ENCODE peak calls at places on chromosomes 3 and 15, in five cellular contexts. L is HepG2, H is lower lobe of right lung, A is body of pancreas, Z is PC-9. W is an unnamed sample.
A peak's percentile ranks its signal among the peaks of the same experiment; 100 is the strongest.

GRCh38 chr15:28123408-28124023 is 24.4 kb upstream of the OCA2 start:
- DNase-seq in L (peak; percentile 57), Z (peak; percentile 68), H (peak; percentile 68), A (peak; percentile 90), W (peak; percentile 72)

GRCh38 chr15:73965094-73965729 is 26.9 kb downstream of the STOML1 start:
- DNase-seq in H (no peak), A (no peak), L (no peak), Z (no peak), W (no peak)

GRCh38 chr15:80971143-80971542 is 18.5 kb downstream of the MESD start:
- DNase-seq in Z (no peak), A (no peak), L (no peak), H (no peak), W (no peak)

GRCh38 chr15:42137461-42138261 is 18.8 kb downstream of the PLA2G4F start:
- DNase-seq in Z (no peak), A (peak; percentile 50), H (no peak), L (peak; percentile 48), W (no peak)

GRCh38 chr3:24086597-24087369 is 141.7 kb downstream of the NR1D2 start:
- DNase-seq in H (no peak), L (peak; percentile 16), A (no peak), Z (no peak), W (no peak)

GRCh38 chr3:8451696-8452095 is 49.9 kb upstream of the LMCD1 start:
- DNase-seq in Z (no peak), H (no peak), A (no peak), L (no peak), W (no peak)

GRCh38 chr3:111072016-111072891 is 638 bp downstream of the NECTIN3 start:
- DNase-seq in H (peak; percentile 50), Z (peak; percentile 53), A (peak; percentile 39), L (peak; percentile 5), W (peak; percentile 65)

GRCh38 chr15:92079047-92079446 is 225.5 kb downstream of the SLCO3A1 start:
- DNase-seq in Z (no peak), A (no peak), L (peak; percentile 15), H (no peak), W (no peak)

GRCh38 chr3:15262021-15262420 is 56.0 kb downstream of the CAPN7 start:
- DNase-seq in Z (no peak), A (no peak), H (no peak), L (no peak), W (no peak)

GRCh38 chr3:156217674-156218352 is 97.4 kb downstream of the KCNAB1 start:
- DNase-seq in A (no peak), L (no peak), Z (peak; percentile 32), H (no peak), W (no peak)

GRCh38 chr3:128203171-128203570 is 49.9 kb downstream of the EEFSEC start:
- DNase-seq in Z (no peak), H (no peak), L (no peak), A (no peak), W (no peak)

GRCh38 chr3:37559461-37559860 is 302.2 kb upstream of the CTDSPL start:
- DNase-seq in L (no peak), Z (no peak), A (no peak), H (no peak), W (no peak)

GRCh38 chr15:69031013-69032001 is 16.8 kb downstream of the NOX5 start:
- DNase-seq in L (no peak), A (peak; percentile 35), Z (peak; percentile 68), H (peak; percentile 78), W (peak; percentile 52)

GRCh38 chr15:48748535-48748934 is 62.3 kb downstream of the CEP152 start:
- DNase-seq in A (no peak), Z (no peak), H (no peak), L (no peak), W (no peak)

GRCh38 chr3:25088284-25088683 is 339.8 kb upstream of the RARB start:
- DNase-seq in Z (no peak), A (no peak), L (no peak), H (no peak), W (no peak)

GRCh38 chr3:157313186-157313585 is 123.5 kb upstream of the PTX3 start:
- DNase-seq in H (no peak), A (no peak), Z (no peak), L (no peak), W (no peak)

GRCh38 chr15:36323607-36324006 is 255.8 kb upstream of the CDIN1 start:
- DNase-seq in L (no peak), H (no peak), Z (no peak), A (no peak), W (no peak)

GRCh38 chr3:123122525-123123315 is 55.9 kb downstream of the PDIA5 start:
- DNase-seq in A (no peak), H (no peak), Z (no peak), L (peak; percentile 18), W (no peak)

GRCh38 chr3:46480481-46481195 is 15.9 kb upstream of the LTF start:
- DNase-seq in H (no peak), A (no peak), Z (no peak), L (no peak), W (no peak)

GRCh38 chr3:67640023-67640660 is 14.3 kb downstream of the SUCLG2 start:
- DNase-seq in Z (no peak), A (no peak), L (no peak), H (no peak), W (no peak)

GRCh38 chr3:107790612-107791011 is 267.9 kb downstream of the BBX start:
- DNase-seq in Z (no peak), A (no peak), H (no peak), L (no peak), W (no peak)

GRCh38 chr3:123375014-123375940 is 73.6 kb downstream of the ADCY5 start:
- DNase-seq in A (no peak), H (no peak), L (no peak), Z (no peak), W (no peak)

GRCh38 chr3:105032541-105032940 is 334.2 kb upstream of the ALCAM start:
- DNase-seq in A (peak; percentile 38), Z (no peak), L (no peak), H (no peak), W (peak; percentile 49)

GRCh38 chr15:31149987-31150386 is 48.5 kb upstream of the TRPM1 start:
- DNase-seq in A (no peak), L (no peak), H (no peak), Z (no peak), W (no peak)
- H3K27me3 ChIP-seq in A (no peaks in the 10 kb centered on the region), L (no peaks in the 10 kb centered on the region), H (no peaks in the 10 kb centered on the region), Z (peaks cover 51% of the 10 kb centered on the region), W (no peaks in the 10 kb centered on the region)

DNA sequence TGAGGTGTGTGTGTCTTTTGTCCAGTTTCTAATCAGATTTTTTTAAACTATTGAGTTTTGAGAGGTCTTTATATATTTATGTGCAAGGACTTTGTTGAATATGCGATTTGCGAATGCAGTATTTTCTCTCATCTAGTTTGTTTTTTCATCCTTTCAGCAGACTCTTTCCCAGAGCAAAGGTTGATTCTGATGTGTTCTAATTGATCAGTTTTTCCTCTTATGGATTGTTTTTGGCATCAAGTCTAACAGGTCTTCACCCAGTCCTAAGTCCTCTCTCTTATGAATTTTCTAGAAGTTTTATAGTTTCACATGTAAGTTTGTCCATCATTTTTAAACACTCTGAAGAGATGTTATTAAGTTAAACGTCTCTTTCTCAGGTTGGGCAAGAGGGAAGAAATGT is 17.8 kb upstream of the TJP1 start:
- DNase-seq in A (no peak), Z (no peak), L (no peak), H (no peak), W (no peak)
- H3K4me3 ChIP-seq in A (no peak overlapping the region), Z (no peak overlapping the region), L (no peak overlapping the region), H (no peak overlapping the region), W (no peak overlapping the region)

DNA sequence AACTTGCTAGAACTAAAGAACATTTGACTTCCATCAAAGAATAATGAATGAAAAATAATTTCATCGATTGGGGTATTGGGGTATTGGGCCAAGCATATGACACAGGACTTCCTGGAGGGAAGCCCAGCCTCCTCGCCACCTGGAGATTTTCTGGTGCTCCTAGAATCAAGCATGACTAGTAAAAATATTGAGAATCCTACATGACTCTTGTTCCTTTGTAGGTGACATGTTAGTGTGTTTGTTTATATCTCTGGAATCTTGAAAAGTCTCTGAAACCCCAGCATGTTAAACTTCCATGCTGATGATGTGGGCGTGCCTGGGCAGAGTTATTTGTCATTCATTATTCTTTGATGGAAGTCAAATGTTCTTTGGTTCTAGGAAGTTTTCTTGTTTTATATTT is 90.1 kb upstream of the EPHB3 start:
- DNase-seq in Z (no peak), A (no peak), H (no peak), L (no peak), W (no peak)
- H3K27me3 ChIP-seq in Z (peaks cover 55% of the 10 kb centered on the region), A (peaks cover 3% of the 10 kb centered on the region), H (peaks cover 6% of the 10 kb centered on the region), L (peaks cover 29% of the 10 kb centered on the region), W (peaks cover 4% of the 10 kb centered on the region)

GRCh38 chr3:138348107-138348949 is at the start of gene MRAS:
- DNase-seq in Z (peak; percentile 72), H (peak; percentile 87), L (peak; percentile 59), A (peak; percentile 77), W (peak; percentile 34)

GRCh38 chr3:138348950-138349739 is 766 bp downstream of the MRAS start:
- DNase-seq in H (no peak), A (no peak), Z (no peak), L (peak; percentile 29), W (no peak)

GRCh38 chr3:138351151-138351550 is 2.8 kb downstream of the MRAS start:
- DNase-seq in Z (no peak), A (no peak), H (no peak), L (no peak), W (no peak)

GRCh38 chr3:138351916-138352555 is 3.7 kb downstream of the MRAS start:
- DNase-seq in H (no peak), A (no peak), L (no peak), Z (no peak), W (no peak)

DNA sequence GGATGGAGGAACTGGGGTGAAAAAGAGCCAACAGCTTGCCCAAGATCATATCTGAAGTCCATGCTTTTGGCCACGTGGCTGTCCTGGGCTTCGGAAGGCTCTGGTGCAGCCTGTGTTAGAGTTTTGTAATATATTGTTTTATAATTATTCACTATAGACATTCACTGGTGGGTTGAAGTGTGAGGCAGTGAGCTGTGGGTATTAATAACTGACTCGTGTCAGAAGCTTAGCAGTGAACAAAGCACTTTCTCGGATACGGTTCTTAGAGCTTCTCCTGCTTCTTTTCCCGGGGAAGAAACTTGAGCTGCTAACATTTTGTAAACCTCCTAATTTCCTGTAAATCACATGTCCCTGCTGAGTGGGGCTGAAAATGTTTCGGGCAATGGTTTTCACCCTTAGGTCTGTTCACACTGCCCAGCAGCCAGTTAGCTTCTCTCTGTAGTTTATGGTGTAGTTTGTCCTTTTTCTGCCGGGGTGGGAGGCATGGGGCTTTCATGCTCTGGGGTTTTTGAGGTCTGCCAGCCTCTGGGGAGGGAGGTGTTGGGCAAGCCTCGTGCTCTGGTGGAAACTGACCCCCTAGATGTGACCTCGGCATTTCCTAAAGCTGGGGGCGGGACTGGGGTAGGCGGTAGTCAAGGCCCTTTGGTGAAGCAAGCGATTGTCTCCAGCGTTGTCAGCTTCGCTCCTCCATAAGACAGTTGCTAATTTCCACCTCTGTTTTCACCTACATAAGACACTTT is 1.7 kb downstream of the MRAS start:
- DNase-seq in Z (no peak), A (no peak), H (peak; percentile 70), L (peak; percentile 43), W (no peak)
- H3K4me3 ChIP-seq in Z (no peak overlapping the region), A (no peak overlapping the region), H (peak overlapping the region; percentile 82), L (no peak overlapping the region), W (no peak overlapping the region)

DNA sequence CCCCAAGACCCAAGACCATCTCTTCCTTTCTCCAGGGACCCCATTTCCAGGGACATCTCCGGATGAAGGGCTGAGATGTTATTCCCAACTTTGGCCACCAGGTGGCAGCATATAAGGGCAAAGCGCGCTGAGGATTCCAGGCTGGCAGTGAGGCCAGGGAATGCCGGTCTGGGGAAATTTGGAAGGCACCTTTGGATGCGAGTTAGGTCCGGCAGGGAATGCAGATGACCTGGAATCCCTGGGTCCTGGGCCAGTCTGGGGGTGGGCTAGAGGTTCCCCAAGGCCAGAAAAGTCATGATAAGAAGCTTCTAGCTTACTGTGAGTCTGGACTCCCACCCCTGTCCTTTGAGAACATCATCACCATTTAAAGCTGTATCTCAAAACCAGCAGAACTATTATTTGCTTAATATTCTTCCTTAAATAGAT is 1.6 kb upstream of the CHST13 start:
- DNase-seq in Z (peak; percentile 55), L (peak; percentile 60), A (peak; percentile 56), H (peak; percentile 64), W (peak; percentile 53)
- H3K27me3 ChIP-seq in Z (peaks cover 28% of the 10 kb centered on the region), L (no peaks in the 10 kb centered on the region), A (no peaks in the 10 kb centered on the region), H (peaks cover 19% of the 10 kb centered on the region), W (no peaks in the 10 kb centered on the region)

W was measured in small intestine.